ENCODE peak calls at places on chromosomes 1 and 21, in eight cellular contexts. Q is kidney, A is cardiac fibroblast, C is kidney epithelial cell, B is A549, U is brain microvascular endothelial cell, V is thyroid gland, G is pancreas. J is an unnamed sample.
A peak's percentile ranks its signal among the peaks of the same experiment; 100 is the strongest.

GRCh38 chr1:56416385-56416972 is 162.9 kb downstream of the PLPP3 start:
- DNase-seq in V (no peak), U (no peak), B (peak; percentile 23), G (no peak), A (peak; percentile 18), C (no peak), Q (no peak), J (no peak)

GRCh38 chr1:41880261-41880660 is 38.5 kb downstream of the HIVEP3 start:
- DNase-seq in Q (no peak), C (no peak), A (no peak), G (no peak), B (no peak), U (peak; percentile 28), V (no peak), J (no peak)

GRCh38 chr1:118979754-118980270 is 8.3 kb downstream of the TBX15 start:
- DNase-seq in B (no peak), U (no peak), Q (no peak), G (no peak), A (no peak), V (no peak), C (no peak), J (no peak)

GRCh38 chr1:31335007-31335406 is 37.9 kb downstream of the FABP3 start:
- DNase-seq in G (no peak), U (peak; percentile 7), V (no peak), B (peak; percentile 45), A (peak; percentile 64), C (no peak), Q (no peak), J (peak; percentile 21)

GRCh38 chr1:235932090-235932510 is 65.4 kb upstream of the LYST start:
- DNase-seq in V (no peak), G (no peak), U (no peak), B (no peak), Q (no peak), A (no peak), C (no peak), J (no peak)

GRCh38 chr1:50913954-50914353 is 46.1 kb downstream of the FAF1 start:
- DNase-seq in Q (no peak), C (no peak), A (no peak), G (no peak), U (no peak), V (no peak), B (no peak), J (no peak)

GRCh38 chr1:112520166-112520565 is 11.4 kb downstream of the WNT2B start:
- DNase-seq in B (no peak), G (no peak), U (no peak), Q (no peak), C (no peak), A (no peak), V (no peak), J (no peak)

GRCh38 chr1:76929136-76929535 is 61.9 kb downstream of the ST6GALNAC5 start:
- DNase-seq in B (no peak), A (no peak), Q (no peak), U (no peak), V (no peak), C (no peak), G (no peak), J (no peak)

GRCh38 chr1:43171312-43171875 is 696 bp downstream of the EBNA1BP2 start:
- DNase-seq in B (no peak), Q (no peak), V (no peak), C (no peak), G (no peak), U (no peak), A (peak; percentile 8), J (no peak)

GRCh38 chr1:200437556-200438203 is 27.8 kb upstream of the ZNF281 start:
- DNase-seq in V (no peak), G (no peak), U (no peak), A (no peak), B (no peak), Q (no peak), C (no peak), J (no peak)

GRCh38 chr1:212667223-212668139 is 32.2 kb downstream of the BATF3 start:
- DNase-seq in V (no peak), A (peak; percentile 98), U (peak; percentile 99), Q (no peak), G (no peak), C (peak; percentile 97), B (peak; percentile 92), J (peak; percentile 83)

GRCh38 chr21:43767980-43768867 is 7.9 kb downstream of the CSTB start:
- DNase-seq in B (peak; percentile 89), V (peak; percentile 70), A (peak; percentile 91), C (peak; percentile 67), U (peak; percentile 75), Q (peak; percentile 88), G (peak; percentile 61), J (peak; percentile 53)

GRCh38 chr1:30847358-30847972 is 61.1 kb downstream of the SDC3 start:
- DNase-seq in U (peak; percentile 68), V (peak; percentile 44), A (peak; percentile 63), G (peak; percentile 75), C (no peak), B (no peak), Q (peak; percentile 97), J (no peak)

DNA sequence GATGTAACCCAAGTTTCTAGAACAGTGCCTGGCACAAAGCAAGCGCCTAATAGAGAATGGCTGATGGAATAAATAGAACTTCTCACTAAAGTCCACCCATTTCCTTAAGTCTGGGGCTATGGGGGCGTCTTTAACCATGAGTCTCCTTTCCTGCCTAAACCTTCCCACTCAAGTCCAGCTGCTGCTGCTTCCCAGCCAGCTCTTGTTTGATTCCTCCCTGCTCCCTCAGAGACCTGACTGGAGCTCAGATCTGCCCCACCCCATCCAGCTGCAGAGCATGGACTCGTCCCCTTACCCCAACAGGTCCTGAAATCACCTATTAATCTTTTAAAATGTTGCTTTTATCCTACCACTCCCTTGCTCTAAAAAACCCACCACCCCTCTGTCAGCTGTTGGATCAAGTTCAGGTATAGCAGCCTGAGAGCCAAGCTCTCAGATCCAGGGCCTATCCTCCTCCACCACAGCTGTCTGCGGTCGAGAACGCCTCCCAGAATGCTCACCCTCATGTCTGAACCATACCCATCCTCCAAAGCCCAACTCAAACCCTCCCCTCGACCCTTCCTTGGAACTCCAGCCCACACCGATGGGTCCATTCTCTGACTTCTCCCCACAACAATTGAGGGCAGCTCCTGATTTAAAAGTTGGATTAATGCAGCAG is 12.8 kb upstream of the GALNT2 start:
- DNase-seq in Q (no peak), U (no peak), A (no peak), C (no peak), B (no peak), V (no peak), G (no peak), J (no peak)
- TF ChIP-seq CTCF in Q (no peak), U (no peak), A (no peak), C (no peak), B (no peak), V (no peak), G (no peak), J (no peak)

DNA sequence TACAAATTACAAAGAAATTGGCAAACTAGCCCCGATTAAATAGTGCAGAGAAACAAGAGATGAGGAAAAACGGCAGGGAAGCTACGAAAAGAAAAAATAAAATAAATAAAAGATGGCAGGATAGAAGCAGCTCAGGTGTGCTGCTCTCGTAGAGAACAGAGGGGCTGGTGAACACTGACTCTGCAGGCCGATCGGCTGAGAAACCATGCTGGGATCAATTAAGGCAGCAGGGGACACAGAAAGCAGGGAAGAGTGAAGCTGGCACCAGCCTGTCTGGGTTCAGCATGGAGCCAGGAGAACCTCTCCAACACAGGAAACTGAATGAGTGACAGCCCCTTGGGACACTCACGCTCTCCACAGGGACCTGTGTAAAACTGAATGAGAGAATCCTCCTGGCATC is 39.5 kb upstream of the TMPRSS15 start:
- DNase-seq in G (no peak), A (no peak), Q (no peak), B (no peak), V (no peak), U (no peak), C (no peak), J (no peak)
- H3K4me3 ChIP-seq in G (no peak overlapping the region), A (no peak overlapping the region), Q (no peak overlapping the region), B (no peak overlapping the region), V (no peak overlapping the region), U (no peak overlapping the region), C (no peak overlapping the region), J (no peak overlapping the region)

GRCh38 chr21:39445339-39446269 is at the start of gene LCA5L:
- DNase-seq in G (peak; percentile 95), U (peak; percentile 81), C (no peak), V (peak; percentile 93), A (peak; percentile 93), B (peak; percentile 92), Q (peak; percentile 96), J (no peak)
- TF ChIP-seq CTCF in G (no peak), U (peak; percentile 35), C (no peak), V (peak; percentile 19), A (peak; percentile 29), B (no peak), Q (no peak), J (peak; percentile 29)

GRCh38 chr1:182700351-182700709 is 15.9 kb upstream of the RGS8 start:
- DNase-seq in U (no peak), V (no peak), A (no peak), C (no peak), Q (no peak), B (no peak), G (no peak), J (no peak)

GRCh38 chr1:182702826-182703524 is 18.6 kb upstream of the RGS8 start:
- DNase-seq in B (no peak), Q (no peak), C (no peak), A (no peak), G (no peak), U (no peak), V (no peak), J (no peak)

GRCh38 chr1:182704677-182705076 is 20.3 kb upstream of the RGS8 start:
- DNase-seq in V (no peak), A (no peak), G (no peak), C (no peak), Q (no peak), U (no peak), B (no peak), J (no peak)

GRCh38 chr1:182707116-182707515 is 22.7 kb upstream of the RGS8 start:
- DNase-seq in U (no peak), C (no peak), A (no peak), Q (no peak), G (peak; percentile 60), V (peak; percentile 63), B (no peak), J (no peak)

DNA sequence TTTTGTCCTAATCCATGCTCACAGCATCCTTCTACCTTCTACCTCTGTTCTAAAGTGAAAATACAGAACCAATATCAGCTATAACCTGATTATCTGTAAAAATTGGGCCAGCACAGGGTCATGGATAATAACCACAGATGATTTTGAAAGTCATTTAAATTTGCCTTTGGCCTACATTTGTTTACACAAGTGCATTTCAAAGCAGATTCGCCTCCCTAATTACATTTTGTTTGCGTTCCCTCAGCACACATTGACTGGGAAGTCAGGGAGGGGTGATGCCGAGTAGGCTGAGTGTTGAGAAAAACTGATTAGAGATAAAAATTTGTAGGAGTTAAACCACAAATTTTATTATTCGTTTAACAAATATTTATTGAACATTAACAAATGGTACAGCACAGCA is 19.2 kb upstream of the RGS8 start:
- DNase-seq in U (no peak), A (no peak), B (no peak), Q (no peak), C (no peak), V (no peak), G (no peak), J (no peak)
- H3K4me3 ChIP-seq in U (no peak overlapping the region), A (no peak overlapping the region), B (no peak overlapping the region), Q (no peak overlapping the region), C (no peak overlapping the region), V (no peak overlapping the region), G (no peak overlapping the region), J (no peak overlapping the region)

GRCh38 chr21:37366488-37367300 is at the start of gene DYRK1A:
- DNase-seq in U (peak; percentile 97), Q (peak; percentile 99), V (peak; percentile 99), C (peak; percentile 90), B (peak; percentile 98), A (peak; percentile 99), G (peak; percentile 98), J (peak; percentile 96)
- TF ChIP-seq CTCF in U (no peak), Q (no peak), V (no peak), C (no peak), B (no peak), A (no peak), G (no peak), J (no peak)

J was measured in AG09309.